ENCODE peak calls at places on chromosomes 3 and 15, in four cellular contexts. Q is cardiac muscle cell, T is upper lobe of right lung, V is Peyer's patch. I is an unnamed sample.

GRCh38 chr15:70188286-70188685 is 90.6 kb upstream of the TLE3 start:
- DNase-seq in T (peak; percentile 40), Q (no peak), V (no peak), I (no peak)

GRCh38 chr3:123568034-123568433 is 16.8 kb downstream of the HACD2 start:
- DNase-seq in Q (no peak), T (no peak), V (no peak), I (no peak)

GRCh38 chr15:68420186-68420684 is 11.7 kb downstream of the ITGA11 start:
- DNase-seq in Q (no peak), T (no peak), V (no peak), I (peak; percentile 15)

GRCh38 chr3:44454258-44454657 is 23.2 kb downstream of the ZNF445 start:
- DNase-seq in Q (no peak), V (no peak), T (no peak), I (no peak)

GRCh38 chr3:37967252-37967881 is 23.2 kb upstream of the VILL start:
- DNase-seq in Q (peak; percentile 83), T (peak; percentile 79), V (peak; percentile 79), I (no peak)

GRCh38 chr3:126129408-126129891 is 45.5 kb upstream of the SLC41A3 start:
- DNase-seq in V (peak; percentile 44), Q (peak; percentile 38), T (peak; percentile 82), I (peak; percentile 57)

GRCh38 chr3:49131576-49131975 is 1.3 kb downstream of the LAMB2 start:
- DNase-seq in Q (no peak), T (no peak), V (no peak), I (no peak)

GRCh38 chr3:42080452-42080872 is 10.7 kb upstream of the TRAK1 start:
- DNase-seq in T (no peak), V (peak; percentile 54), Q (peak; percentile 54), I (no peak)

GRCh38 chr15:67781907-67782559 is 43.3 kb upstream of the SKOR1 start:
- DNase-seq in V (no peak), Q (no peak), T (no peak), I (no peak)

GRCh38 chr3:101170047-101170771 is 150.2 kb downstream of the IMPG2 start:
- DNase-seq in Q (peak; percentile 17), V (no peak), T (no peak), I (no peak)

GRCh38 chr15:45225506-45226273 is 26.3 kb upstream of the SLC28A2 start:
- DNase-seq in T (no peak), V (no peak), Q (no peak), I (no peak)

GRCh38 chr15:99603828-99604227 is 38.0 kb downstream of the MEF2A start:
- DNase-seq in T (no peak), Q (no peak), V (no peak), I (no peak)

GRCh38 chr3:71002298-71002697 is 581.2 kb downstream of the FOXP1 start:
- DNase-seq in Q (no peak), V (no peak), T (no peak), I (no peak)

DNA sequence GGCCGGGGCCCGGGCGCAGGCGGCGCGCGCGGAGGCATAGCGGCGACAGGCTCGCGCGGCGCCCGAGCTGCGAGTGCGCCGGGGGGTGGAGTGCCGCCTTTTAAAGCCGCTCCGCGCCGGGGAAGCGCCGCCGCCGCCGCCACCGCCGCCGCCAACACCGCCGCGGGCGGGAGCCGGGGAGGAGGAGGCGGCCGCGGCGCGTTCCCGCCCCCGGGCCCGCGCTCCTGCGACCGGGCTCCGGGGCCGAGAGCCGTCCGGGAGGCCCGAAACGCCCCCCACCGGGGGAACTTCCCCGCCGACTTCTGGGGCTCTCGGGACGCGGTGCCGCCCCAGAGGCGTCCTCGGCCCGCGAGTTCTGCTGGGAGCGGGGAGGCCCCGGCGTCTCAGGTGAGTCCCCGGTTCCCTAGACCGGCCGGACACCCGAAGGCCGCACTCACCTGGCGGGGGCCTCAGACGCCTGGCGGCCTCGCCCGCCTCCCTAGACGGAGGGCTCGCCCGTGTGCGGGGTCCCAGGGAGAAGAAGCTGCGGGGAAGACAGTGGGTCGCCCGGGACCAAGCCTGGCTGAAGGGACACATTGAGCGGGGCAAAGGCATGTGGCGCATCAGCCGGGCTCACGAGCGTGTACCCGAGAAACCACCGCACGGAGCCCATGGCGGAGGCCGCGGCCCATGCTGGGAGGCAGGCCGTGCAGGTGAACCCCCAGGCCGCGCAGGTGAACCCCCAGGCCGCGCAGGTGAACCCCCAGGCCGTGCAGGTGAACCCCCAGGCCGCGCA is at the start of gene PCSK6:
- DNase-seq in V (peak; percentile 67), T (no peak), Q (peak; percentile 28), I (no peak)
- H3K4me3 ChIP-seq in V (peak within 1 kb of the TSS; percentile 60), T (peak within 1 kb of the TSS; percentile 38), Q (peak within 1 kb of the TSS; percentile 35), I (peak within 1 kb of the TSS; percentile 55)

DNA sequence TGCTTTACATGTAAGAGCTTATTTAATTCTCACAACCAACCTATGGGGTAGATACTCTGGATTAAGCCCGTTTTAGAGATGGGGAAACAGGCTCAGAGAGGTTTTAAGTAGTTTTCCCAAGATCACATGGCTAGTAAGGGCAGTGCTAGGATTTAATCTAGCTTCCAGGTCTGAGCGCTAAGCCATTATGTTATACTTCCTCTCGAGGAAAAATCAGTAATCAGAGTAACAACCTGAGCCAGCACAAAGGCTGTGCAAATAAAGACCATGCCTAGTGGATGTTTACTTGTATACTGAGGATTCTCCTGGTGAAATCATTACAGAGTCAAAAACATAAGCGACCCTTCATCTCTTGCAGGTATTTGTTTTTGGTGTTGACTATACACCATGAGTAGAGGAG is 9.0 kb downstream of the FSTL1 start:
- DNase-seq in V (no peak), T (no peak), Q (no peak), I (no peak)
- H3K4me1 ChIP-seq in V (peaks cover 49% of the 10 kb centered on the region), T (peaks cover 41% of the 10 kb centered on the region), Q (peaks cover 4% of the 10 kb centered on the region), I (no peaks in the 10 kb centered on the region)

DNA sequence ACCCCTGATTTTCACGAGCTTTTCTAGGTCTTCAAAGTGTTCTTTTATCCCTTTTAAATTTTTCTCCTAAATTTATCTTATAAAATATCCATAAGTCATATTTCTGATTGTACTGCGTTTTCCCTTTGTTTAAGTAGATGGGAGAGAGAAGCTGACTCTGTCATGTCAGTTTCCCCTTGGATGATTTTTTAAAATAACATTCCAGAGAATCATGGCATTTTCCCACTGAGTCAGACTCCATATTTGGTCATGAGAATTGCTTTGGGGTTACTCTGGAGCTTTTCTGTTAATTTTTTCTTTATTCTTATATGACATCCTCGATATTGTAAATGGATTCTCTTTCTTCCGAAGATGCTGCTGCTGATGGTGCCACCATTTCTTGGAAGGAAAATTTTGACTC is 28.6 kb upstream of the UMPS start:
- DNase-seq in T (no peak), Q (peak; percentile 36), V (no peak), I (no peak)
- H3K4me3 ChIP-seq in T (no peak overlapping the region), Q (no peak overlapping the region), V (no peak overlapping the region), I (no peak overlapping the region)

DNA sequence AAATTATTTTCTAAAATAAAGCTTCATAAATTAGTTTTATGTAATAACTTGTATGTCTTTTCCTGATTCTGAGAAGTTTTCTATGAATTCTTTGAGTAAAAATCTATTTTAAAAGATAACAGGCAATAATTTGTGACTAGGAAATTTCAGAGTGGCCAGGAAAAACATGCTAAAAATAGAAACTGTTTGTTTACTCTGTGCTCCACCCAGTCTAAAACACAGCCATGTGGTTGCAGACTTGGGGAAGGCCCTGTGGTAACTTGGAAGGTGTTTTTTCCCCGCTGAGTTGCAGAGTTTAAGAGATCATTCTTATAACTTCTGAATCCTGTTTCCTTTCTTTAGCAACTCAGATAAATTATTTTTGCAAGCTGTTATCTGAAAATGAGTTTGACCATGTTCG is 21.9 kb downstream of the PLCL2 start:
- DNase-seq in V (no peak), T (no peak), Q (peak; percentile 21), I (no peak)
- H3K4me1 ChIP-seq in V (peaks cover 18% of the 10 kb centered on the region), T (peaks cover 22% of the 10 kb centered on the region), Q (peaks cover 66% of the 10 kb centered on the region), I (no peaks in the 10 kb centered on the region)